ENCODE peak calls at places on chromosomes 12 and 14, in five cellular contexts. One of them, this sample, is unnamed.
A peak's percentile ranks its signal among the peaks of the same experiment; 100 is the strongest.

GRCh38 chr14:44962573-44963528 is 861 bp downstream of the TOGARAM1 start:
- DNase-seq in K562: peak; percentile 11
- DNase-seq in colonic mucosa: peak; percentile 60
- DNase-seq in HCT116: no peak
- DNase-seq in AG04450: peak; percentile 15
- DNase-seq in this sample: no peak

GRCh38 chr12:42145552-42146215 is 1.0 kb upstream of the GXYLT1 start:
- DNase-seq in K562: peak; percentile 21
- DNase-seq in colonic mucosa: peak; percentile 24
- DNase-seq in HCT116: no peak
- DNase-seq in AG04450: no peak
- DNase-seq in this sample: no peak

GRCh38 chr12:92912052-92912451 is 17.0 kb downstream of the EEA1 start:
- DNase-seq in K562: no peak
- DNase-seq in colonic mucosa: no peak
- DNase-seq in HCT116: no peak
- DNase-seq in AG04450: no peak
- DNase-seq in this sample: peak; percentile 92

GRCh38 chr12:62895351-62895750 is 39.6 kb downstream of the PPM1H start:
- DNase-seq in K562: no peak
- DNase-seq in colonic mucosa: no peak
- DNase-seq in HCT116: no peak
- DNase-seq in AG04450: no peak
- DNase-seq in this sample: no peak

GRCh38 chr14:35229495-35230089 is 62.6 kb upstream of the PSMA6 start:
- DNase-seq in K562: peak; percentile 14
- DNase-seq in colonic mucosa: no peak
- DNase-seq in HCT116: no peak
- DNase-seq in AG04450: no peak
- DNase-seq in this sample: no peak

GRCh38 chr12:120706029-120706428 is 4.2 kb upstream of the UNC119B start:
- DNase-seq in K562: no peak
- DNase-seq in colonic mucosa: no peak
- DNase-seq in HCT116: no peak
- DNase-seq in AG04450: no peak
- DNase-seq in this sample: no peak

GRCh38 chr12:4046150-4046845 is 173.1 kb upstream of the PARP11 start:
- DNase-seq in K562: no peak
- DNase-seq in colonic mucosa: peak; percentile 45
- DNase-seq in HCT116: no peak
- DNase-seq in AG04450: no peak
- DNase-seq in this sample: no peak

GRCh38 chr12:95848575-95849388 is 10.0 kb upstream of the SNRPF start:
- DNase-seq in K562: no peak
- DNase-seq in colonic mucosa: no peak
- DNase-seq in HCT116: no peak
- DNase-seq in AG04450: no peak
- DNase-seq in this sample: no peak

GRCh38 chr12:118337194-118337838 is 35.4 kb downstream of the TAOK3 start:
- DNase-seq in K562: no peak
- DNase-seq in colonic mucosa: no peak
- DNase-seq in HCT116: no peak
- DNase-seq in AG04450: peak; percentile 49
- DNase-seq in this sample: no peak

GRCh38 chr12:19967486-19967885 is 400.9 kb upstream of the PDE3A start:
- DNase-seq in K562: no peak
- DNase-seq in colonic mucosa: no peak
- DNase-seq in HCT116: no peak
- DNase-seq in AG04450: peak; percentile 51
- DNase-seq in this sample: no peak

GRCh38 chr12:1606021-1606622 is 11.7 kb upstream of the FBXL14 start:
- DNase-seq in K562: peak; percentile 70
- DNase-seq in colonic mucosa: peak; percentile 96
- DNase-seq in HCT116: peak; percentile 72
- DNase-seq in AG04450: peak; percentile 45
- DNase-seq in this sample: peak; percentile 59

GRCh38 chr14:43411841-43412240 is 1095.2 kb downstream of the FSCB start:
- DNase-seq in K562: no peak
- DNase-seq in colonic mucosa: no peak
- DNase-seq in HCT116: no peak
- DNase-seq in AG04450: no peak
- DNase-seq in this sample: no peak

GRCh38 chr12:5073838-5074237 is 30.2 kb downstream of the KCNA5 start:
- DNase-seq in K562: no peak
- DNase-seq in colonic mucosa: no peak
- DNase-seq in HCT116: peak; percentile 3
- DNase-seq in AG04450: no peak
- DNase-seq in this sample: no peak

GRCh38 chr12:89976866-89977265 is 268.2 kb upstream of the ATP2B1 start:
- DNase-seq in K562: no peak
- DNase-seq in colonic mucosa: no peak
- DNase-seq in HCT116: no peak
- DNase-seq in AG04450: no peak
- DNase-seq in this sample: no peak

GRCh38 chr14:68285421-68286179 is 466.0 kb downstream of the RAD51B start:
- DNase-seq in K562: no peak
- DNase-seq in colonic mucosa: no peak
- DNase-seq in HCT116: no peak
- DNase-seq in AG04450: no peak
- DNase-seq in this sample: no peak

GRCh38 chr12:117241697-117242096 is 51.4 kb upstream of the FBXO21 start:
- DNase-seq in K562: no peak
- DNase-seq in colonic mucosa: no peak
- DNase-seq in HCT116: no peak
- DNase-seq in AG04450: no peak
- DNase-seq in this sample: no peak

GRCh38 chr14:63787995-63788946 is 60.4 kb upstream of the SGPP1 start:
- DNase-seq in K562: no peak
- DNase-seq in colonic mucosa: no peak
- DNase-seq in HCT116: no peak
- DNase-seq in AG04450: no peak
- DNase-seq in this sample: no peak

GRCh38 chr12:108175310-108175709 is 46.2 kb downstream of the WSCD2 start:
- DNase-seq in K562: no peak
- DNase-seq in colonic mucosa: no peak
- DNase-seq in HCT116: no peak
- DNase-seq in AG04450: no peak
- DNase-seq in this sample: no peak

GRCh38 chr14:75559451-75560187 is 18.8 kb upstream of the FLVCR2 start:
- DNase-seq in K562: no peak
- DNase-seq in colonic mucosa: no peak
- DNase-seq in HCT116: no peak
- DNase-seq in AG04450: no peak
- DNase-seq in this sample: peak; percentile 36

GRCh38 chr14:78088941-78089340 is 81.2 kb upstream of the NRXN3 start:
- DNase-seq in K562: no peak
- DNase-seq in colonic mucosa: no peak
- DNase-seq in HCT116: no peak
- DNase-seq in AG04450: no peak
- DNase-seq in this sample: no peak

GRCh38 chr12:72491399-72491798 is 219.2 kb downstream of the TRHDE start:
- DNase-seq in K562: no peak
- DNase-seq in colonic mucosa: no peak
- DNase-seq in HCT116: no peak
- DNase-seq in AG04450: peak; percentile 23
- DNase-seq in this sample: no peak

GRCh38 chr14:96274122-96274910 is 18.3 kb downstream of the BDKRB1 start:
- DNase-seq in K562: no peak
- DNase-seq in colonic mucosa: no peak
- DNase-seq in HCT116: no peak
- DNase-seq in AG04450: peak; percentile 91
- DNase-seq in this sample: no peak

GRCh38 chr14:98227727-98228111 is 1044.3 kb downstream of the BCL11B start:
- DNase-seq in K562: no peak
- DNase-seq in colonic mucosa: no peak
- DNase-seq in HCT116: no peak
- DNase-seq in AG04450: no peak
- DNase-seq in this sample: no peak

GRCh38 chr14:80275208-80275850 is 64.0 kb upstream of the DIO2 start:
- DNase-seq in K562: no peak
- DNase-seq in colonic mucosa: no peak
- DNase-seq in HCT116: no peak
- DNase-seq in AG04450: no peak
- DNase-seq in this sample: no peak

GRCh38 chr12:120229583-120230325 is 28.8 kb upstream of the RPLP0 start:
- DNase-seq in K562: no peak
- DNase-seq in colonic mucosa: peak; percentile 81
- DNase-seq in HCT116: no peak
- DNase-seq in AG04450: no peak
- DNase-seq in this sample: peak; percentile 95

GRCh38 chr12:21940549-21940948 is 677 bp downstream of the ABCC9 start:
- DNase-seq in K562: no peak
- DNase-seq in colonic mucosa: no peak
- DNase-seq in HCT116: no peak
- DNase-seq in AG04450: no peak
- DNase-seq in this sample: no peak

GRCh38 chr12:21940972-21941521 is at the start of gene ABCC9:
- DNase-seq in K562: peak; percentile 4
- DNase-seq in colonic mucosa: peak; percentile 30
- DNase-seq in HCT116: no peak
- DNase-seq in AG04450: no peak
- DNase-seq in this sample: no peak

GRCh38 chr12:21942377-21942703 is 1.1 kb upstream of the ABCC9 start:
- DNase-seq in K562: no peak
- DNase-seq in colonic mucosa: no peak
- DNase-seq in HCT116: no peak
- DNase-seq in AG04450: no peak
- DNase-seq in this sample: no peak

GRCh38 chr12:21939435-21939834 is 1.8 kb downstream of the ABCC9 start:
- DNase-seq in K562: no peak
- DNase-seq in colonic mucosa: no peak
- DNase-seq in HCT116: no peak
- DNase-seq in AG04450: no peak
- DNase-seq in this sample: no peak

GRCh38 chr12:21941522-21942376 is 523 bp upstream of the ABCC9 start:
- DNase-seq in K562: no peak
- DNase-seq in colonic mucosa: peak; percentile 41
- DNase-seq in HCT116: no peak
- DNase-seq in AG04450: no peak
- DNase-seq in this sample: no peak
- H3K4me3 ChIP-seq in K562: peak overlapping the region; percentile 20
- H3K4me3 ChIP-seq in colonic mucosa: peak overlapping the region; percentile 36
- H3K4me3 ChIP-seq in HCT116: no peak overlapping the region
- H3K4me3 ChIP-seq in AG04450: peak overlapping the region; percentile 57
- H3K4me3 ChIP-seq in this sample: peak overlapping the region; percentile 34

DNA sequence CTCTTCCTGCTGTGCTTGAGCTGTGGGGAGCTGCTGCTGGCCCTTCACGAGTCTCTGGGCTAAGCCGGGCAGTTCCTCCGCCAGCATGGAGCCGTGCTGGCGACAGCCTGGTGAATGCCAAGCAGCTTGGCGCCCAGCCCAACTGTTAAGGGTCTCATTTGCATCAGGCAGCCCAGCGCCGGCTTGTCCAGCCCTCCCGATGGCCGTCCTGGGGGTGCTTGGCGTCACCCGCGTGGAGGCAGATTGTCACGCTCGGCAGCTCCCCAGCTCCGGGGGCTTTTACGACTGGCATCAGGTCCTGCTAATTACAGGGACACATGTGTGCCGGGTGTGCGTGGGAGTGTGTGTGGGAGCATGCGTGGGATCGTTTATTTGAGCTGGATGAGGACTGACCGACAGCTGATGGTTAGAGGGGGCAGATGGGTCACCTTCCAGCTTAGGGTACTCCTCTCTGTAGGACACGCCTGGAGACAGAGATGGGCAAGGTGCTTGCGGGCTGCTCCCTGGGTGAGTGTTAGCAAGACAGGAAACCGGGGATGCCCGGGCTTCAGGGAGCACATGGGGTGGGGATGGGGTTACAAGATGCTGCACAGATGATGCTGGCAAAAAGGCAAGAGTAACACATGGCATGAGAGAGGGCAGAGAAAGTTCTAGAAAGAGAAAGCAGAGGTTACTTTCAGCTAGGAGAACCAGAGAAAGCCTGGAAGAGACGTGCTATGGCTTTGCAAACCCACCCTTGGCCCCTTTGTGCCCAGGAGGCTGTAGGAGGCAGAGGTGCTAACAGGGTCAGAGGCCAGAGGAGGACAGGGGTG is 64.1 kb downstream of the KIF26A start:
- DNase-seq in K562: no peak
- DNase-seq in colonic mucosa: no peak
- DNase-seq in HCT116: no peak
- DNase-seq in AG04450: no peak
- DNase-seq in this sample: no peak
- H3K27ac ChIP-seq in K562: no peak overlapping the region
- H3K27ac ChIP-seq in colonic mucosa: no peak overlapping the region
- H3K27ac ChIP-seq in HCT116: no peak overlapping the region
- H3K27ac ChIP-seq in AG04450: no peak overlapping the region
- H3K27ac ChIP-seq in this sample: no peak overlapping the region

GRCh38 chr12:106585237-106585834 is 2.5 kb downstream of the RFX4 start:
- DNase-seq in K562: no peak
- DNase-seq in colonic mucosa: no peak
- DNase-seq in HCT116: no peak
- DNase-seq in AG04450: no peak
- DNase-seq in this sample: no peak

GRCh38 chr12:106586803-106587684 is 4.2 kb downstream of the RFX4 start:
- DNase-seq in K562: no peak
- DNase-seq in colonic mucosa: no peak
- DNase-seq in HCT116: no peak
- DNase-seq in AG04450: no peak
- DNase-seq in this sample: no peak

GRCh38 chr12:106586535-106586802 is 3.7 kb downstream of the RFX4 start:
- DNase-seq in K562: no peak
- DNase-seq in colonic mucosa: no peak
- DNase-seq in HCT116: no peak
- DNase-seq in AG04450: no peak
- DNase-seq in this sample: no peak

GRCh38 chr12:106584104-106585064 is 1.6 kb downstream of the RFX4 start:
- DNase-seq in K562: no peak
- DNase-seq in colonic mucosa: no peak
- DNase-seq in HCT116: no peak
- DNase-seq in AG04450: no peak
- DNase-seq in this sample: no peak

DNA sequence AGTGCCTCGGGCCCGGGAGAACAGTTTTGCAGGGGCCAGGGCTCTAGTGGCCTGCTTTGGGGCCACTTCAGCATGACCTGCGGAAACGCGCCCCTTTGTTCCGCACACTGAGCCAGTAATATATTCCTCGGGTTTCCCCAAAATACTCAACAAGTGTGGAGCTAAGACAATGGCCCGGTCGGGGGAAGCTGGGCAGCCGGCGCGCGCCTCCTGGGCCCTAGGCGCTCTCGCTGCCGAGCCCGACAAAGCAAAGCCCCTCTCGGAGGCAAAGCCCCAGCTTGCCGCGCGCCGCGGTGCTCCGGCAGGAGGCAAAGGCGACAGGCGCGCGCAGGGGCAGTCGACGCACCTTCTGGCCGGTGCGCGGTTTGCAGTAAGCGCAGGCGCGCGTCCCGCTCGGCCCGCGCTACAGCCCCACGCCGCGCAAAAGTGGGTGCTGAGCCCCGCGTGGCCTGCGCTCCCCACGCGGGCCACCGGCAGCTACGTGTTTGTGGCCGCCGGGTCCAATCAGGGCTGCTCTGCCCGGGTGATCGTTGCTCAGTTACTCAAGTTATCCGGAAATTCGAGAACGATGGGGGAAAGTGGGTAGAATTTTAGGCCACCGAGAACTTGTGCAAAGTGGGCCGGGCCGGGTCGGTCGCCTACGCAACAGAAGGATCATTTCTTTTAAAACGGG is 3.2 kb downstream of the RFX4 start:
- DNase-seq in K562: no peak
- DNase-seq in colonic mucosa: no peak
- DNase-seq in HCT116: no peak
- DNase-seq in AG04450: no peak
- DNase-seq in this sample: no peak
- H3K4me3 ChIP-seq in K562: no peak overlapping the region
- H3K4me3 ChIP-seq in colonic mucosa: no peak overlapping the region
- H3K4me3 ChIP-seq in HCT116: no peak overlapping the region
- H3K4me3 ChIP-seq in AG04450: no peak overlapping the region
- H3K4me3 ChIP-seq in this sample: no peak overlapping the region

GRCh38 chr14:69428289-69428998 is 30.0 kb downstream of the SLC39A9 start:
- DNase-seq in K562: no peak
- DNase-seq in colonic mucosa: no peak
- DNase-seq in HCT116: no peak
- DNase-seq in AG04450: no peak
- DNase-seq in this sample: no peak
- H3K27ac ChIP-seq in K562: no peak overlapping the region
- H3K27ac ChIP-seq in colonic mucosa: no peak overlapping the region
- H3K27ac ChIP-seq in HCT116: no peak overlapping the region
- H3K27ac ChIP-seq in AG04450: no peak overlapping the region
- H3K27ac ChIP-seq in this sample: no peak overlapping the region

This sample was measured in keratinocyte.